ENCODE peak calls at places on chromosomes 4 and X, in seven cellular contexts. N is right cardiac atrium; B is naive thymus-derived CD4-positive, alpha-beta T cell; I is neuronal stem cell; V is H9; Y is NT2/D1; Q is cardiac muscle cell. J is an unnamed sample. For H3K27me3, H3K9me3 and H3K4me1, the result is how much of the 10 kb centered on the place peaks cover.

GRCh38 chr4:186227221-186227620 is at the start of gene KLKB1:
- DNase-seq in I (no peak), Q (no peak), B (no peak), N (no peak), Y (no peak), V (no peak), J (no peak)

GRCh38 chr4:7630559-7631287 is 196.0 kb upstream of the PSAPL1 start:
- DNase-seq in N (peak), Q (no peak), Y (no peak), I (no peak), V (no peak), B (no peak), J (no peak)

GRCh38 chr4:127244515-127244914 is 388.2 kb upstream of the INTU start:
- DNase-seq in Y (no peak), I (no peak), B (no peak), N (no peak), Q (no peak), V (no peak), J (no peak)

GRCh38 chr4:168163106-168163505 is 70.8 kb downstream of the ANXA10 start:
- DNase-seq in I (no peak), N (no peak), Y (no peak), Q (no peak), V (no peak), B (no peak), J (no peak)

GRCh38 chr4:168757500-168757899 is 252.6 kb downstream of the CBR4 start:
- DNase-seq in I (no peak), Y (no peak), B (no peak), V (no peak), N (no peak), Q (no peak), J (no peak)

GRCh38 chrX:123993904-123994635 is 32.6 kb downstream of the STAG2 start:
- DNase-seq in Y (no peak), I (no peak), Q (no peak), B (no peak), V (no peak), N (no peak), J (no peak)

GRCh38 chr4:109876634-109877265 is 28.8 kb downstream of the LRIT3 start:
- DNase-seq in N (no peak), Y (no peak), Q (no peak), I (no peak), B (no peak), V (no peak), J (no peak)

GRCh38 chr4:55902677-55903076 is 46.1 kb upstream of the CEP135 start:
- DNase-seq in I (no peak), N (no peak), B (no peak), V (no peak), Q (no peak), Y (no peak), J (no peak)

GRCh38 chrX:47581731-47582647 is at the start of gene TIMP1:
- DNase-seq in Y (peak), Q (peak), N (peak), I (peak), V (peak), B (peak), J (peak)

GRCh38 chr4:101177146-101177545 is 170.2 kb downstream of the PPP3CA start:
- DNase-seq in B (no peak), V (no peak), I (no peak), N (no peak), Y (no peak), Q (no peak), J (no peak)

GRCh38 chr4:145937021-145937861 is 1.4 kb downstream of the ZNF827 start:
- DNase-seq in I (peak), Y (peak), N (peak), B (peak), V (peak), Q (peak), J (peak)

GRCh38 chr4:7970031-7970946 is 30.6 kb upstream of the AFAP1 start:
- DNase-seq in N (peak), Y (no peak), Q (no peak), B (peak), I (no peak), V (no peak), J (no peak)

GRCh38 chr4:71009091-71009490 is 15.6 kb downstream of the DCK start:
- DNase-seq in Y (no peak), I (no peak), V (no peak), Q (no peak), N (no peak), B (no peak), J (no peak)

GRCh38 chr4:188332265-188332664 is 193.0 kb downstream of the TRIML1 start:
- DNase-seq in I (no peak), N (no peak), Y (no peak), B (no peak), Q (no peak), V (no peak), J (no peak)

GRCh38 chr4:142406051-142406549 is 440.0 kb downstream of the INPP4B start:
- DNase-seq in N (no peak), I (no peak), Y (no peak), B (no peak), V (peak), Q (peak), J (peak)

GRCh38 chr4:174255790-174256189 is 27.7 kb downstream of the FBXO8 start:
- DNase-seq in I (no peak), N (no peak), V (no peak), Q (no peak), B (no peak), Y (no peak), J (no peak)

GRCh38 chr4:39469429-39470077 is 10.7 kb downstream of the LIAS start:
- DNase-seq in I (peak), N (peak), B (peak), Q (peak), V (peak), Y (no peak), J (peak)

GRCh38 chrX:34487364-34487763 is 169.7 kb downstream of the TMEM47 start:
- DNase-seq in Q (no peak), N (no peak), I (no peak), Y (no peak), B (no peak), V (no peak), J (no peak)

GRCh38 chr4:2255501-2256155 is 6.3 kb downstream of the MXD4 start:
- DNase-seq in N (peak), Y (no peak), I (no peak), Q (no peak), B (no peak), V (peak), J (no peak)

GRCh38 chrX:88560673-88561330 is 186.2 kb upstream of the CPXCR1 start:
- DNase-seq in Y (no peak), N (no peak), I (peak), V (no peak), B (no peak), Q (peak), J (no peak)

GRCh38 chr4:72846280-72847111 is 223.0 kb downstream of the COX18 start:
- DNase-seq in I (peak), V (peak), Y (peak), N (no peak), Q (peak), B (no peak), J (peak)

GRCh38 chrX:155880586-155881157 is 473 bp upstream of the VAMP7 start:
- DNase-seq in I (no peak), N (no peak), B (no peak), Y (no peak), Q (peak), V (no peak), J (no peak)

GRCh38 chr4:183504930-183505555 is at the start of gene ING2:
- DNase-seq in I (no peak), B (no peak), Y (no peak), N (no peak), V (no peak), Q (peak), J (no peak)

GRCh38 chr4:110480031-110480549 is 4.1 kb downstream of the ENPEP start:
- DNase-seq in Y (no peak), V (no peak), B (no peak), Q (no peak), I (no peak), N (no peak), J (no peak)

GRCh38 chr4:15451866-15452765 is 17.6 kb upstream of the CC2D2A start:
- DNase-seq in V (no peak), Q (no peak), Y (no peak), N (no peak), B (no peak), I (no peak), J (no peak)

GRCh38 chr4:167578906-167579305 is 344.6 kb upstream of the SPOCK3 start:
- DNase-seq in V (no peak), Q (no peak), I (peak), B (no peak), N (no peak), Y (no peak), J (no peak)

GRCh38 chrX:136933617-136934145 is 53.2 kb upstream of the RBMX start:
- DNase-seq in I (no peak), Y (no peak), Q (no peak), V (no peak), B (no peak), N (no peak), J (peak)

GRCh38 chr4:145583656-145584055 is 35.5 kb upstream of the MMAA start:
- DNase-seq in I (no peak), N (no peak), Y (no peak), V (no peak), B (no peak), Q (no peak), J (no peak)

GRCh38 chrX:11867610-11868345 is 109.7 kb downstream of the MSL3 start:
- DNase-seq in V (no peak), Q (no peak), Y (no peak), N (no peak), I (no peak), B (no peak), J (no peak)

GRCh38 chr4:42302348-42302747 is 94.9 kb upstream of the SHISA3 start:
- DNase-seq in N (peak), Q (peak), I (peak), Y (peak), B (no peak), V (peak), J (peak)

GRCh38 chr4:168511780-168512467 is 15.1 kb downstream of the PALLD start:
- DNase-seq in Y (no peak), Q (no peak), V (peak), N (no peak), I (no peak), B (peak), J (no peak)

GRCh38 chr4:186725422-186726149 is 1.9 kb upstream of the FAT1 start:
- DNase-seq in Y (no peak), N (peak), B (no peak), V (peak), Q (peak), I (peak), J (peak)

GRCh38 chrX:133185119-133185518 is 33.0 kb downstream of the TFDP3 start:
- DNase-seq in V (peak), N (no peak), B (no peak), Q (no peak), Y (no peak), I (no peak), J (peak)
- H3K27me3 ChIP-seq in V (under half), N (under half), B (under half), Q (under half), Y (under half), I (under half), J (under half)

GRCh38 chr4:148376151-148376550 is 66.1 kb downstream of the NR3C2 start:
- DNase-seq in I (no peak), Q (no peak), N (peak), V (no peak), Y (no peak), B (peak), J (peak)
- H3K9me3 ChIP-seq in I (under half), Q (under half), N (under half), V (under half), Y (under half), B (under half), J (under half)

GRCh38 chr4:124710253-124710849 is 2.2 kb downstream of the ANKRD50 start:
- DNase-seq in V (no peak), N (no peak), B (no peak), Y (no peak), Q (peak), I (no peak), J (peak)
- H3K4me1 ChIP-seq in V (under half), N (under half), B (under half), Y (under half), Q (under half), I (under half), J (under half)

GRCh38 chr4:3487861-3488260 is 24.8 kb downstream of the DOK7 start:
- DNase-seq in V (no peak), I (no peak), B (no peak), Q (no peak), Y (no peak), N (no peak), J (no peak)
- H3K27me3 ChIP-seq in V (under half), I (under half), B (under half), Q (under half), Y (half or more), N (under half), J (half or more)

GRCh38 chrX:82163701-82164100 is 961.8 kb downstream of the SH3BGRL start:
- DNase-seq in B (no peak), V (no peak), Y (no peak), Q (no peak), I (no peak), N (no peak), J (no peak)

GRCh38 chrX:82161195-82161594 is 959.3 kb downstream of the SH3BGRL start:
- DNase-seq in Y (no peak), Q (no peak), B (no peak), I (no peak), V (no peak), N (no peak), J (no peak)
- H3K9me3 ChIP-seq in Y (under half), Q (under half), B (under half), I (under half), V (under half), N (under half), J (under half)

GRCh38 chr4:98614655-98615054 is 43.8 kb downstream of the TSPAN5 start:
- DNase-seq in I (no peak), Q (no peak), V (no peak), B (no peak), N (no peak), Y (no peak), J (no peak)
- H3K4me1 ChIP-seq in I (under half), Q (under half), V (under half), B (under half), N (under half), Y (under half), J (under half)

GRCh38 chr4:74133786-74134499 is 24.0 kb upstream of the MTHFD2L start:
- DNase-seq in V (peak), I (peak), N (peak), Q (peak), Y (peak), B (peak), J (peak)

GRCh38 chr4:74134500-74134852 is 23.4 kb upstream of the MTHFD2L start:
- DNase-seq in Y (no peak), B (no peak), Q (no peak), I (no peak), N (no peak), V (no peak), J (no peak)
- H3K27me3 ChIP-seq in Y (under half), B (under half), Q (under half), I (under half), N (under half), V (under half), J (under half)

GRCh38 chr4:122978789-122979188 is 56.4 kb upstream of the NUDT6 start:
- DNase-seq in I (no peak), Y (no peak), B (no peak), Q (no peak), N (no peak), V (no peak), J (no peak)
- H3K9me3 ChIP-seq in I (half or more), Y (under half), B (under half), Q (under half), N (under half), V (under half), J (under half)

GRCh38 chrX:110327336-110327735 is 9.5 kb upstream of the AMMECR1 start:
- DNase-seq in N (no peak), B (no peak), Y (no peak), Q (no peak), V (no peak), I (no peak), J (no peak)
- H3K4me1 ChIP-seq in N (under half), B (under half), Y (under half), Q (under half), V (under half), I (under half), J (under half)